ENCODE peak calls at places on chromosomes 5 and 9, in four cellular contexts. V is adrenal gland; O is effector memory CD8-positive, alpha-beta T cell; Z is nucleus accumbens. I is an unnamed sample.

GRCh38 chr5:75322066-75322465 is 15.0 kb upstream of the HMGCR start:
- DNase-seq in V (no peak), O (no peak), Z (no peak), I (no peak)

GRCh38 chr5:179253730-179254129 is 91.5 kb downstream of the ADAMTS2 start:
- DNase-seq in V (no peak), O (no peak), Z (no peak), I (no peak)

GRCh38 chr5:91282210-91282609 is 100.9 kb downstream of the ARRDC3 start:
- DNase-seq in V (no peak), O (no peak), Z (no peak), I (no peak)

GRCh38 chr9:33676746-33677505 is 118.4 kb upstream of the PRSS3 start:
- DNase-seq in V (peak), O (peak), Z (peak), I (peak)

GRCh38 chr5:42483472-42484154 is 60.4 kb downstream of the GHR start:
- DNase-seq in V (peak), O (no peak), Z (no peak), I (no peak)

GRCh38 chr9:124215956-124216355 is 41.8 kb upstream of the NEK6 start:
- DNase-seq in V (no peak), O (no peak), Z (no peak), I (no peak)

GRCh38 chr9:15735083-15735974 is 182.5 kb downstream of the CCDC171 start:
- DNase-seq in V (no peak), O (no peak), Z (no peak), I (no peak)

GRCh38 chr5:173855995-173856656 is 32.0 kb upstream of the CPEB4 start:
- DNase-seq in V (no peak), O (no peak), Z (no peak), I (no peak)

GRCh38 chr9:76374702-76375543 is 19.3 kb downstream of the RFK start:
- DNase-seq in V (peak), O (no peak), Z (no peak), I (no peak)

GRCh38 chr9:90300901-90301688 is 341.5 kb downstream of the DIRAS2 start:
- DNase-seq in V (peak), O (no peak), Z (no peak), I (no peak)

GRCh38 chr5:133050500-133050899 is 1.3 kb upstream of the HSPA4 start:
- DNase-seq in V (no peak), O (no peak), Z (no peak), I (no peak)

GRCh38 chr5:155066886-155067595 is 53.5 kb downstream of the KIF4B start:
- DNase-seq in V (no peak), O (no peak), Z (no peak), I (no peak)

GRCh38 chr5:145347026-145347616 is 488.0 kb downstream of the PRELID2 start:
- DNase-seq in V (no peak), O (no peak), Z (no peak), I (peak)

GRCh38 chr5:172716796-172717313 is 54.1 kb downstream of the DUSP1 start:
- DNase-seq in V (peak), O (peak), Z (peak), I (peak)

GRCh38 chr5:33241826-33242225 is 198.9 kb upstream of the TARS1 start:
- DNase-seq in V (peak), O (no peak), Z (no peak), I (no peak)

GRCh38 chr9:82333671-82334070 is 345.1 kb downstream of the SPATA31D1 start:
- DNase-seq in V (no peak), O (no peak), Z (no peak), I (no peak)

GRCh38 chr5:160649304-160649703 is 202.7 kb downstream of the ATP10B start:
- DNase-seq in V (no peak), O (no peak), Z (no peak), I (peak)

GRCh38 chr5:93196986-93197385 is 384.0 kb downstream of the NR2F1-AS1 start:
- DNase-seq in V (no peak), O (no peak), Z (no peak), I (no peak)

GRCh38 chr9:38326122-38326521 is 66.4 kb upstream of the ALDH1B1 start:
- DNase-seq in V (no peak), O (no peak), Z (no peak), I (no peak)

GRCh38 chr5:109601736-109602135 is 88.0 kb upstream of the MAN2A1 start:
- DNase-seq in V (no peak), O (no peak), Z (no peak), I (no peak)

GRCh38 chr5:92917044-92917443 is 664.0 kb downstream of the NR2F1-AS1 start:
- DNase-seq in V (no peak), O (no peak), Z (no peak), I (no peak)

GRCh38 chr9:137763271-137763955 is 114.2 kb upstream of the CACNA1B start:
- DNase-seq in V (no peak), O (no peak), Z (no peak), I (no peak)

GRCh38 chr5:148729182-148729581 is 74.9 kb upstream of the HTR4 start:
- DNase-seq in V (no peak), O (no peak), Z (no peak), I (no peak)

GRCh38 chr9:75200892-75201470 is 112.7 kb downstream of the OSTF1 start:
- DNase-seq in V (no peak), O (peak), Z (no peak), I (peak)

GRCh38 chr9:134807726-134808125 is 72.9 kb upstream of the FCN2 start:
- DNase-seq in V (peak), O (no peak), Z (no peak), I (no peak)